ENCODE peak calls at places on chromosomes 3 and 15, in seven cellular contexts. B is esophagus squamous epithelium, E is epithelial cell of esophagus, A is PC-9, D is foreskin fibroblast, W is IMR-90, I is WERI-Rb-1. H is an unnamed sample.
A peak's percentile ranks its signal among the peaks of the same experiment; 100 is the strongest.

GRCh38 chr3:9349321-9350117 is 13.3 kb upstream of the THUMPD3 start:
- DNase-seq in B (no peak), E (peak; percentile 86), A (peak; percentile 58), D (peak; percentile 97), W (peak; percentile 92), I (no peak), H (no peak)

GRCh38 chr3:47225310-47225906 is 57.2 kb downstream of the KIF9 start:
- DNase-seq in B (no peak), E (no peak), A (no peak), D (peak; percentile 50), W (peak; percentile 56), I (no peak), H (peak; percentile 3)

GRCh38 chr3:183306798-183307671 is 54.0 kb downstream of the B3GNT5 start:
- DNase-seq in B (peak; percentile 45), E (peak; percentile 77), A (peak; percentile 86), D (peak; percentile 82), W (peak; percentile 62), I (no peak), H (no peak)

GRCh38 chr3:120689395-120689794 is 7.4 kb upstream of the HGD start:
- DNase-seq in B (no peak), E (no peak), A (no peak), D (no peak), W (no peak), I (no peak), H (no peak)

GRCh38 chr3:111998661-111999641 is at the start of gene TAGLN3:
- DNase-seq in B (no peak), E (peak; percentile 64), A (no peak), D (peak; percentile 55), W (no peak), I (peak; percentile 93), H (no peak)

GRCh38 chr3:70853161-70853560 is 540.7 kb upstream of the MDFIC2 start:
- DNase-seq in B (no peak), E (no peak), A (no peak), D (peak; percentile 8), W (no peak), I (no peak), H (no peak)

GRCh38 chr3:632571-633170 is 436.1 kb downstream of the CHL1 start:
- DNase-seq in B (no peak), E (peak; percentile 80), A (peak; percentile 39), D (peak; percentile 19), W (peak; percentile 18), I (peak; percentile 78), H (no peak)

GRCh38 chr15:23467110-23467600 is 20.1 kb upstream of the GOLGA6L2 start:
- DNase-seq in B (no peak), E (peak; percentile 17), A (no peak), D (peak; percentile 11), W (peak; percentile 11), I (no peak), H (no peak)

GRCh38 chr3:57048728-57049127 is 11.7 kb upstream of the SPATA12 start:
- DNase-seq in B (no peak), E (peak; percentile 38), A (no peak), D (no peak), W (no peak), I (no peak), H (no peak)

GRCh38 chr3:194617827-194618226 is 15.4 kb downstream of the TMEM44 start:
- DNase-seq in B (no peak), E (peak; percentile 68), A (peak; percentile 78), D (peak; percentile 34), W (peak; percentile 53), I (no peak), H (no peak)

GRCh38 chr3:194824676-194825075 is 139.0 kb downstream of the FAM43A start:
- DNase-seq in B (no peak), E (no peak), A (peak; percentile 9), D (no peak), W (peak; percentile 29), I (no peak), H (peak; percentile 9)

GRCh38 chr3:177126015-177126773 is 71.1 kb downstream of the TBL1XR1 start:
- DNase-seq in B (no peak), E (peak; percentile 90), A (no peak), D (peak; percentile 70), W (peak; percentile 90), I (no peak), H (peak; percentile 81)

GRCh38 chr3:52313774-52314188 is 2.3 kb upstream of the DNAH1 start:
- DNase-seq in B (no peak), E (no peak), A (peak; percentile 42), D (peak; percentile 57), W (peak; percentile 47), I (no peak), H (no peak)

GRCh38 chr15:73699249-73700040 is 15.3 kb downstream of the CD276 start:
- DNase-seq in B (no peak), E (no peak), A (no peak), D (no peak), W (no peak), I (no peak), H (no peak)

GRCh38 chr3:45771166-45771775 is 25.1 kb downstream of the SLC6A20 start:
- DNase-seq in B (no peak), E (no peak), A (no peak), D (no peak), W (no peak), I (no peak), H (no peak)

GRCh38 chr15:70321106-70321809 is 223.5 kb upstream of the TLE3 start:
- DNase-seq in B (no peak), E (no peak), A (no peak), D (no peak), W (no peak), I (no peak), H (no peak)

GRCh38 chr3:42755681-42756578 is 17.1 kb downstream of the CCDC13 start:
- DNase-seq in B (no peak), E (peak; percentile 27), A (peak; percentile 10), D (peak; percentile 67), W (peak; percentile 35), I (peak; percentile 55), H (no peak)

GRCh38 chr3:159928071-159928491 is 60.6 kb upstream of the IL12A start:
- DNase-seq in B (no peak), E (peak; percentile 69), A (peak; percentile 25), D (peak; percentile 65), W (peak; percentile 45), I (no peak), H (no peak)

GRCh38 chr3:13114811-13115615 is 41.8 kb upstream of the IQSEC1 start:
- DNase-seq in B (no peak), E (no peak), A (no peak), D (no peak), W (no peak), I (peak; percentile 70), H (no peak)

GRCh38 chr3:106114220-106114619 is 245.4 kb upstream of the CBLB start:
- DNase-seq in B (no peak), E (no peak), A (no peak), D (no peak), W (peak; percentile 21), I (no peak), H (no peak)

GRCh38 chr3:73280751-73281150 is 219.3 kb downstream of the EBLN2 start:
- DNase-seq in B (no peak), E (no peak), A (no peak), D (no peak), W (no peak), I (no peak), H (no peak)

GRCh38 chr15:67033521-67033920 is 31.9 kb upstream of the SMAD3 start:
- DNase-seq in B (no peak), E (no peak), A (no peak), D (no peak), W (no peak), I (peak; percentile 25), H (no peak)

DNA sequence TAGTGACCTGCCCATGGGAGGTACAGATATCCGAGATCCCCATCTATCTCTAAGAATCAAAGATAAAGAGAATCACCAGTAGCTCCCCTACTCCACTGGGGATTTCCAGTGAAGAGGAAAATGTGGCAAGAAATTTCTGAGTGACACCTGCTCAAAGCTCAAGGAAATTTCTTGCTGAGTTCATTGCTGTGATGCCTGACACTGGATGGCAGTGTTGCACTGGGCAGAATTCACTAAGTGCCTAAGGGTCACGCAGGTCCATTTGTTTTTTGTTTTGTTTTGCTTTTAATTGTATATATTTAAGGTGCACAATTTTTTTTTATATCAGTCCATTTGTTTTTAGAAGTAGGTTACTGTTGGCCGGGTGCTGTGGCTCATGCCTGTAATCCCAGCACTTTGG is 109.5 kb upstream of the KCNAB1 start:
- DNase-seq in B (no peak), E (peak; percentile 53), A (peak; percentile 25), D (peak; percentile 17), W (no peak), I (peak; percentile 11), H (no peak)
- TF ChIP-seq CTCF in B (peak; percentile 24), E (peak; percentile 70), A (peak; percentile 67), D (no peak), W (no peak), I (peak; percentile 67), H (no peak)

GRCh38 chr15:59995568-59996349 is 8.4 kb upstream of the FOXB1 start:
- DNase-seq in B (no peak), E (no peak), A (no peak), D (no peak), W (no peak), I (no peak), H (no peak)
- H3K4me3 ChIP-seq in B (no peak overlapping the region), E (no peak overlapping the region), A (no peak overlapping the region), D (no peak overlapping the region), W (no peak overlapping the region), I (peak overlapping the region; percentile 54), H (no peak overlapping the region)

DNA sequence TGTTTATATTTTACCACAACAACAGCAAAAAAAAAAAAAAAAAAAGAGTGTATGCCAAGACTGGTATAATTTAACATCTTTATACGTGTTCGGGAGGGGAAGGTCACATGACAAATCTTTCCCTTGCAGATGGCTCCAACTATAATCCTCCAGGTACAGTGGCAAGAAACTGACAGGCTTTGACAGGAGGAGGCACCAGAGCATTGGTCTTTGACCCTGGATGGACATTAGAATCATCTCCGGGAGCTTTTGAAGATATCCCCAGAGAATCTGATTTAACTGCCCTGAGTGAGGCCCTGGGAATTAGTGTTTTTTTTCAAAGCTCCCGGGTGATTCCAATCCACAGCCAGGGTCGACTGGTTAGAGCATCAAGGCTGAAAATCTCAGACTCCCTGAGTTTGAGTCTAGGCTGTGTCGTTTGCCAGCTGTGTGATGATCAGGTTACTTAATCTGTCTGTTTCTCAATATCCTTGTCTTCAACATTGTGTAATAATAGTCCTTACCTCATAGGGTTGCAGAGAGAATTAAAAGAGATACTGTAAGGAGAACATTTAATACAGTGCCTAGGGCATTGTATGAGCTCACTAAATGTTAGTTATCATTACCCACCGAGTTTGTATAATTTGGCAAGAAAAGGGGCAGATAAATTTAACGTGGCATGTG is 8.9 kb upstream of the SEMA5B start:
- DNase-seq in B (no peak), E (peak; percentile 89), A (no peak), D (peak; percentile 64), W (peak; percentile 66), I (peak; percentile 76), H (no peak)
- TF ChIP-seq CTCF in B (no peak), E (no peak), A (no peak), D (no peak), W (no peak), I (peak; percentile 42), H (no peak)

DNA sequence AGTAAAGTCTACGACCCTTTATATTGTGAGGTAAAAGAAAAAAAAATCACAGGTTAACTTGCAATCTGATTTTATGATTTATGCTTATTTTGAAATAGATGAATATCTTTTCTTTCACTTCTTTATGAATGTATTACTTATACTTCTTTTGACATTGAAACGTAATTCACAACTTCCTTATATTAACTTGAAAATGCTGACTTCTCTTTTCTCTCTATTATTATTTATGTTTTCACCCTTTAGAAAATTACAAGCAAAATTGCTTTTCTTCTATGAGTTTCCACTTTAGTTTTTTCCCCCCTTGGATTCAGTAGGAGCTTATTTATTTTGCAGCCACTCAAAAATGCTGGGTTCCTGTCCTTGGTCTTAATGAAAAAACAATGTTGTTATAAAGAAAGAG is 25.4 kb downstream of the ACP3 start:
- DNase-seq in B (no peak), E (no peak), A (no peak), D (no peak), W (no peak), I (no peak), H (no peak)
- H3K4me3 ChIP-seq in B (no peak overlapping the region), E (no peak overlapping the region), A (no peak overlapping the region), D (no peak overlapping the region), W (no peak overlapping the region), I (no peak overlapping the region), H (no peak overlapping the region)

H was measured in AG04449.